ENCODE peak calls at places on chromosomes 5 and 9, in ten cellular contexts. T, J, L, Y, H, B, C, R, A and M are unnamed samples.

GRCh38 chr9:17594961-17595360 is 16.1 kb downstream of the SH3GL2 start:
- DNase-seq in C (no peak), H (no peak), T (no peak), Y (no peak), B (no peak), A (no peak), R (no peak), J (no peak), L (no peak), M (no peak)

GRCh38 chr9:1890806-1891205 is 124.3 kb upstream of the SMARCA2 start:
- DNase-seq in A (no peak), B (no peak), L (no peak), Y (no peak), C (no peak), J (no peak), R (no peak), H (no peak), T (no peak), M (no peak)

GRCh38 chr5:112189328-112189840 is 229.7 kb downstream of the EPB41L4A start:
- DNase-seq in J (no peak), R (no peak), C (no peak), H (no peak), T (no peak), B (no peak), Y (no peak), A (no peak), L (no peak), M (no peak)

GRCh38 chr5:32504923-32505596 is 60.5 kb upstream of the ZFR start:
- DNase-seq in B (no peak), T (peak; percentile 19), H (peak; percentile 53), Y (no peak), J (no peak), A (no peak), L (no peak), C (peak; percentile 71), R (no peak), M (no peak)

GRCh38 chr5:94793113-94793815 is 174.8 kb downstream of the SLF1 start:
- DNase-seq in H (no peak), R (no peak), T (peak; percentile 46), C (no peak), B (no peak), L (no peak), A (peak; percentile 83), Y (no peak), J (no peak), M (peak; percentile 63)

GRCh38 chr5:135179308-135179980 is 145.4 kb upstream of the PITX1 start:
- DNase-seq in L (no peak), Y (peak; percentile 70), C (peak; percentile 18), H (no peak), B (no peak), J (no peak), T (no peak), A (peak; percentile 25), R (peak; percentile 74), M (no peak)

GRCh38 chr5:73286891-73287290 is 113.9 kb downstream of the TMEM174 start:
- DNase-seq in B (no peak), L (no peak), J (no peak), Y (no peak), T (no peak), R (no peak), H (no peak), A (no peak), C (no peak), M (no peak)

GRCh38 chr9:131420913-131421312 is 27.0 kb downstream of the PRRC2B start:
- DNase-seq in A (no peak), H (no peak), L (no peak), T (no peak), C (no peak), B (no peak), Y (peak; percentile 74), J (no peak), R (no peak), M (no peak)

GRCh38 chr5:145943674-145944121 is 7.3 kb downstream of the SH3RF2 start:
- DNase-seq in R (peak; percentile 83), C (no peak), H (no peak), L (no peak), A (no peak), B (no peak), Y (no peak), J (peak; percentile 48), T (no peak), M (no peak)

GRCh38 chr9:84851935-84852585 is 182.5 kb downstream of the NTRK2 start:
- DNase-seq in L (no peak), B (no peak), A (no peak), C (peak; percentile 65), T (no peak), H (no peak), Y (peak; percentile 97), J (no peak), R (peak; percentile 36), M (no peak)

GRCh38 chr5:33781286-33781685 is 110.5 kb downstream of the ADAMTS12 start:
- DNase-seq in Y (peak; percentile 80), R (no peak), T (no peak), A (no peak), J (no peak), L (no peak), H (no peak), C (no peak), B (no peak), M (no peak)

GRCh38 chr5:8376478-8376877 is 507.5 kb downstream of the MTRR start:
- DNase-seq in R (no peak), T (peak; percentile 79), Y (no peak), H (no peak), B (no peak), J (no peak), L (no peak), A (no peak), C (no peak), M (no peak)

GRCh38 chr9:29613773-29614172 is 2040.5 kb upstream of the C9orf72 start:
- DNase-seq in Y (no peak), A (no peak), R (no peak), L (no peak), J (no peak), H (no peak), C (no peak), B (no peak), T (no peak), M (no peak)

GRCh38 chr9:134996591-134997530 is 79.1 kb upstream of the FCN1 start:
- DNase-seq in Y (no peak), L (no peak), R (no peak), H (no peak), T (no peak), J (no peak), A (no peak), C (no peak), B (no peak), M (no peak)

GRCh38 chr5:114192108-114192507 is 169.8 kb upstream of the KCNN2 start:
- DNase-seq in L (no peak), H (no peak), T (no peak), Y (no peak), J (no peak), R (no peak), B (no peak), C (no peak), A (no peak), M (no peak)

GRCh38 chr9:105187781-105188180 is 56.7 kb upstream of the SLC44A1 start:
- DNase-seq in B (no peak), J (no peak), A (no peak), L (no peak), Y (no peak), C (no peak), H (no peak), T (no peak), R (peak; percentile 92), M (no peak)

GRCh38 chr5:135185461-135186075 is 151.5 kb upstream of the PITX1 start:
- DNase-seq in B (no peak), A (no peak), J (no peak), T (peak; percentile 16), Y (peak; percentile 32), R (no peak), L (no peak), H (no peak), C (peak; percentile 43), M (no peak)

GRCh38 chr9:134330590-134330989 is 4.3 kb downstream of the RXRA start:
- DNase-seq in R (no peak), A (no peak), C (no peak), H (peak; percentile 3), B (no peak), T (no peak), Y (no peak), L (no peak), J (no peak), M (no peak)

GRCh38 chr9:119366909-119367690 is 2.1 kb downstream of the BRINP1 start:
- DNase-seq in J (no peak), T (no peak), C (no peak), Y (peak; percentile 16), R (no peak), A (no peak), B (no peak), H (no peak), L (no peak), M (no peak)

GRCh38 chr5:88679638-88680037 is 203.3 kb downstream of the MEF2C start:
- DNase-seq in J (no peak), T (no peak), A (no peak), Y (no peak), H (no peak), C (no peak), L (no peak), B (no peak), R (no peak), M (no peak)
- H3K4me1 ChIP-seq in J (peaks cover 25% of the 10 kb centered on the region), T (no peaks in the 10 kb centered on the region), A (peaks cover 20% of the 10 kb centered on the region), Y (no peaks in the 10 kb centered on the region), H (peaks cover 22% of the 10 kb centered on the region), C (no peaks in the 10 kb centered on the region), L (peaks cover 31% of the 10 kb centered on the region), B (no peaks in the 10 kb centered on the region), R (peaks cover 10% of the 10 kb centered on the region), M (peaks cover 27% of the 10 kb centered on the region)

GRCh38 chr9:35107337-35108290 is 4.7 kb upstream of the STOML2 start:
- DNase-seq in L (no peak), A (no peak), C (no peak), J (no peak), H (no peak), B (no peak), Y (no peak), T (no peak), R (no peak), M (no peak)
- H3K27ac ChIP-seq in L (no peak overlapping the region), A (no peak overlapping the region), C (no peak overlapping the region), J (no peak overlapping the region), H (no peak overlapping the region), B (no peak overlapping the region), Y (no peak overlapping the region), T (no peak overlapping the region), R (no peak overlapping the region), M (no peak overlapping the region)

DNA sequence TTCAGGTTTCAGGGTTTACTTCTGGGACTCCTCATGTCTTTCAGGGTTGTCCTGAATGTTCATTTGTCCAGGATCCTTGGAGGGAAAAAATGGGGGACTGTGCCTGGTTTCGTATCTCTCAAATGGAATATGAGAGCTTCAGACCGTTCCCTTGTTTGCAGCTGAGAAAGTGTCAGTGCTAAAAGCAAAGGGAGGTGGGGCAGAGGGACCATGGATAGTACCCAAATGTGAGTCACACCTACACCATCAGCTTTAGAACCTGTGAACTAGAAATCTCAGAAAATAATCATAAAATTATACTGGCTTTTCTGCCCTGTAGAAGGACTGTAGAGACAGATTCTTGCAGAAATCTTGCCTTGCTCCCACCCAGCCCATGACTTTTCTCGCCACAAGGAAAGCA is 84.3 kb upstream of the TAF11L2 start:
- DNase-seq in B (no peak), L (no peak), C (no peak), R (no peak), T (no peak), A (no peak), Y (no peak), J (no peak), H (no peak), M (no peak)
- H3K4me1 ChIP-seq in B (no peaks in the 10 kb centered on the region), L (no peaks in the 10 kb centered on the region), C (no peaks in the 10 kb centered on the region), R (peaks cover 15% of the 10 kb centered on the region), T (no peaks in the 10 kb centered on the region), A (peaks cover 13% of the 10 kb centered on the region), Y (no peaks in the 10 kb centered on the region), J (no peaks in the 10 kb centered on the region), H (no peaks in the 10 kb centered on the region), M (no peaks in the 10 kb centered on the region)

GRCh38 chr5:13248236-13248635 is 696.3 kb downstream of the DNAH5 start:
- DNase-seq in L (no peak), H (no peak), Y (no peak), T (no peak), B (no peak), C (no peak), J (no peak), R (no peak), A (no peak), M (no peak)
- H3K27ac ChIP-seq in L (no peak overlapping the region), H (no peak overlapping the region), Y (no peak overlapping the region), T (no peak overlapping the region), B (no peak overlapping the region), C (no peak overlapping the region), J (no peak overlapping the region), R (no peak overlapping the region), A (no peak overlapping the region), M (no peak overlapping the region)